ENCODE peak calls at places on chromosomes 7 and 10, in six cellular contexts. S is fibroblast of mammary gland; D is CD8-positive, alpha-beta T cell; P is fibroblast of the aortic adventitia; T is endothelial cell; J is astrocyte of the cerebellum. V is an unnamed sample.
A peak's percentile ranks its signal among the peaks of the same experiment; 100 is the strongest.

GRCh38 chr7:144835166-144835611 is 664 bp downstream of the TPK1 start:
- DNase-seq in P (peak; percentile 60), J (no peak), D (peak; percentile 42), T (peak; percentile 34), S (peak; percentile 63), V (no peak)

GRCh38 chr10:80472234-80473095 is 18.4 kb downstream of the TSPAN14 start:
- DNase-seq in J (no peak), D (no peak), S (peak; percentile 97), P (peak; percentile 90), T (no peak), V (peak; percentile 72)

GRCh38 chr10:62814901-62815372 is 1.2 kb downstream of the EGR2 start:
- DNase-seq in D (no peak), S (no peak), T (peak; percentile 33), J (no peak), P (no peak), V (no peak)

GRCh38 chr10:115171392-115171960 is 78.3 kb downstream of the ATRNL1 start:
- DNase-seq in S (peak; percentile 4), D (no peak), T (no peak), P (peak; percentile 18), J (peak; percentile 1), V (no peak)

GRCh38 chr7:31882187-31882586 is 188.0 kb downstream of the PDE1C start:
- DNase-seq in T (no peak), S (no peak), J (no peak), P (no peak), D (no peak), V (no peak)

GRCh38 chr7:73341877-73342276 is 13.9 kb downstream of the FKBP6 start:
- DNase-seq in J (peak; percentile 20), S (peak; percentile 88), D (no peak), P (peak; percentile 73), T (no peak), V (no peak)

GRCh38 chr7:138538996-138539644 is 79.1 kb downstream of the TRIM24 start:
- DNase-seq in S (no peak), D (no peak), T (no peak), P (no peak), J (no peak), V (no peak)

GRCh38 chr7:23474829-23475578 is 4.7 kb upstream of the IGF2BP3 start:
- DNase-seq in P (peak; percentile 57), T (no peak), D (no peak), S (no peak), J (no peak), V (no peak)

GRCh38 chr10:111137587-111137986 is 60.8 kb downstream of the ADRA2A start:
- DNase-seq in P (no peak), J (no peak), D (no peak), S (no peak), T (no peak), V (no peak)

GRCh38 chr7:151238924-151239836 is 6.9 kb downstream of the CHPF2 start:
- DNase-seq in D (no peak), T (no peak), J (no peak), P (no peak), S (no peak), V (no peak)

GRCh38 chr7:73517241-73517995 is 4.7 kb downstream of the BAZ1B start:
- DNase-seq in D (no peak), P (no peak), T (no peak), J (no peak), S (no peak), V (no peak)

GRCh38 chr7:147265528-147265927 is 1148.9 kb downstream of the CNTNAP2 start:
- DNase-seq in P (no peak), J (no peak), S (no peak), T (no peak), D (no peak), V (no peak)

GRCh38 chr10:100479059-100479458 is 16.2 kb downstream of the WNT8B start:
- DNase-seq in J (no peak), D (no peak), S (no peak), T (no peak), P (no peak), V (no peak)

GRCh38 chr10:103845983-103846382 is 9.4 kb downstream of the SH3PXD2A start:
- DNase-seq in S (no peak), P (no peak), J (no peak), D (peak; percentile 35), T (peak; percentile 41), V (no peak)

GRCh38 chr10:100934084-100934659 is 21.4 kb downstream of the SLF2 start:
- DNase-seq in T (peak; percentile 8), S (peak; percentile 21), J (no peak), D (no peak), P (no peak), V (no peak)

GRCh38 chr10:50538473-50539398 is 85.0 kb downstream of the SGMS1 start:
- DNase-seq in P (no peak), S (no peak), J (no peak), T (no peak), D (no peak), V (no peak)

GRCh38 chr7:24665564-24666294 is 91.5 kb downstream of the GSDME start:
- DNase-seq in S (peak; percentile 64), D (peak; percentile 13), J (peak; percentile 33), T (peak; percentile 53), P (peak; percentile 79), V (peak; percentile 18)

GRCh38 chr10:102186128-102186527 is 33.9 kb downstream of the NOLC1 start:
- DNase-seq in S (peak; percentile 42), J (no peak), P (no peak), D (no peak), T (no peak), V (no peak)

GRCh38 chr10:43352951-43353350 is 18.5 kb upstream of the FXYD4 start:
- DNase-seq in P (no peak), D (no peak), S (no peak), T (no peak), J (no peak), V (no peak)
- TF ChIP-seq CTCF in P (no peak), D (no peak), S (no peak), T (no peak), J (no peak), V (no peak)

GRCh38 chr10:124712704-124713407 is 31.3 kb downstream of the FAM53B start:
- DNase-seq in J (no peak), D (no peak), S (no peak), P (no peak), T (no peak), V (no peak)

GRCh38 chr10:124711145-124711544 is 33.0 kb downstream of the FAM53B start:
- DNase-seq in S (no peak), P (no peak), D (no peak), J (no peak), T (no peak), V (no peak)

GRCh38 chr10:124710266-124710881 is 33.8 kb downstream of the FAM53B start:
- DNase-seq in P (peak; percentile 25), S (no peak), T (no peak), J (no peak), D (no peak), V (no peak)

GRCh38 chr10:124715479-124715878 is 28.7 kb downstream of the FAM53B start:
- DNase-seq in T (no peak), S (no peak), P (no peak), D (no peak), J (no peak), V (no peak)

GRCh38 chr10:124713679-124714298 is 30.4 kb downstream of the FAM53B start:
- DNase-seq in P (no peak), J (no peak), T (peak; percentile 13), D (no peak), S (no peak), V (no peak)
- TF ChIP-seq CTCF in P (no peak), J (no peak), T (no peak), D (no peak), S (no peak), V (no peak)

GRCh38 chr7:101866328-101866727 is 48.9 kb downstream of the CUX1 start:
- DNase-seq in P (no peak), J (no peak), T (no peak), S (no peak), D (no peak), V (no peak)

GRCh38 chr7:101867265-101867664 is 49.8 kb downstream of the CUX1 start:
- DNase-seq in T (no peak), S (no peak), P (no peak), D (no peak), J (no peak), V (no peak)

GRCh38 chr7:101864039-101864438 is 46.6 kb downstream of the CUX1 start:
- DNase-seq in T (no peak), S (no peak), D (no peak), J (no peak), P (no peak), V (no peak)

GRCh38 chr7:101863598-101863997 is 46.2 kb downstream of the CUX1 start:
- DNase-seq in P (no peak), D (no peak), T (no peak), J (no peak), S (no peak), V (no peak)

GRCh38 chr7:101865031-101865824 is 47.8 kb downstream of the CUX1 start:
- DNase-seq in S (no peak), D (no peak), T (no peak), P (no peak), J (no peak), V (no peak)
- TF ChIP-seq CTCF in S (no peak), D (no peak), T (no peak), P (no peak), J (no peak), V (no peak)

GRCh38 chr7:108016841-108017775 is 14.1 kb upstream of the LAMB1 start:
- DNase-seq in T (no peak), P (peak; percentile 74), S (peak; percentile 75), D (no peak), J (no peak), V (no peak)

GRCh38 chr7:108014200-108014599 is 11.2 kb upstream of the LAMB1 start:
- DNase-seq in P (no peak), J (no peak), S (no peak), D (no peak), T (no peak), V (no peak)

GRCh38 chr7:108012499-108013430 is 9.8 kb upstream of the LAMB1 start:
- DNase-seq in D (no peak), T (no peak), J (no peak), S (peak; percentile 63), P (peak; percentile 84), V (no peak)

GRCh38 chr7:108015740-108016139 is 12.8 kb upstream of the LAMB1 start:
- DNase-seq in S (no peak), P (peak; percentile 27), D (no peak), T (no peak), J (no peak), V (no peak)

DNA sequence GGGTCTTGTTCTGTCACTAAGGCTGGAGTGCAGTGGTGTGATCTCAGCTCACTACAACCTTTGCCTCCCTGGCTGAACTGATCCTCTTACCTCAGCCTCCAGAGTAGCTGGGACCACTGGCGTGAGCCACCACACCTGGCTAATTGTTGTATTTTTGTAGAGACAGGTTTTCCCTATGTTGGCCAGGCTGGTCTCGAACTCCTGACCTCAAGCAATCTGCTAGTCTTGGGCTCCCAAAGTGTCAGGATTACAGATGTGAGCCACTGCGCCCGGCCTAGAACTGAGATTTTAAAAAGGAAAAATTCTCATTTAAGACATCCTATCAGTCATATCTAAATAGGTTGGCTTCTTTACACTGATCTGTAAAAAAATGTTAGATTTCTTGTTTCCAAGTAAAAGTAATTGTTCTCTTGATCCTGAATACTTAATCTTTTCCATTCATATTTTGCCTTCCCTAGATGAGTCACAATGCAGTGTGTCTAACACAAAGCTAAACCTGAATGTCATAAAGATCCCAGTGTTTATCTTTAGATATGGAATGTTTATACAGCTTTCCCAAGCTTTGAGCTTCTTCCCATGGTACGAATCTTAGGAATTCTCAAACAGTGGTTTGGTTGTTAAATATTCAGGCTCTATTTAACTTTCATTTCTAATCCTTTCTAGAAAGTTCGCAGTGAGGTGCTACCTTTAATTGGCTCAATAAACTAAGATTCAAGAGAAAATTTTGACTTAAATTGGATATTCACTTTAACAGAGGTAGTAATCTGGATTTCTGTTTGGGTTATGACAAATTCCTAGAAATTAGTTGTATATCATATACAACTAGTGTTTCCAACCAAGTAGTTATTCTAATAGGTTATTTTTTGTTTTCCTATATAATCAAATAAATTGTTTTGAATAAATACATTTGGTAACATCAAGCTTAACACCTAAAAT is 12.1 kb upstream of the LAMB1 start:
- DNase-seq in T (no peak), P (peak; percentile 92), J (peak; percentile 70), S (peak; percentile 76), D (no peak), V (no peak)
- TF ChIP-seq CTCF in T (no peak), P (no peak), J (no peak), S (no peak), D (no peak), V (no peak)